ENCODE peak calls at places on chromosomes 6 and 20, in eight cellular contexts. One of them, this sample, is unnamed.
A peak's percentile ranks its signal among the peaks of the same experiment; 100 is the strongest.

GRCh38 chr6:99334526-99335127 is 14.8 kb downstream of the FAXC start:
- DNase-seq in NCI-H2227 treated with DMSO at 0.1 percent for 48 hours: peak; percentile 12
- DNase-seq in H7: peak; percentile 25
- DNase-seq in AG08395: peak; percentile 53
- DNase-seq in posterior vena cava: no peak
- DNase-seq in activated T-cell treated with anti-CD3 and anti-CD28 coated beads for 4 hours: no peak
- DNase-seq in stimulated activated CD8-positive, alpha-beta memory T cell treated with anti-CD3 and anti-CD28 coated beads, Interleukin-7, amount 100 ng/mL, for 24 hours: no peak
- DNase-seq in Caco-2: no peak
- DNase-seq in this sample: no peak

GRCh38 chr6:5124526-5124925 is 39.4 kb downstream of the PPP1R3G start:
- DNase-seq in posterior vena cava: no peak
- DNase-seq in Caco-2: no peak
- DNase-seq in H7: no peak
- DNase-seq in stimulated activated CD8-positive, alpha-beta memory T cell treated with anti-CD3 and anti-CD28 coated beads, Interleukin-7, amount 100 ng/mL, for 24 hours: no peak
- DNase-seq in NCI-H2227 treated with DMSO at 0.1 percent for 48 hours: no peak
- DNase-seq in AG08395: no peak
- DNase-seq in activated T-cell treated with anti-CD3 and anti-CD28 coated beads for 4 hours: no peak
- DNase-seq in this sample: no peak

GRCh38 chr6:14039038-14039437 is 78.5 kb upstream of the CD83 start:
- DNase-seq in NCI-H2227 treated with DMSO at 0.1 percent for 48 hours: no peak
- DNase-seq in posterior vena cava: no peak
- DNase-seq in activated T-cell treated with anti-CD3 and anti-CD28 coated beads for 4 hours: no peak
- DNase-seq in H7: no peak
- DNase-seq in stimulated activated CD8-positive, alpha-beta memory T cell treated with anti-CD3 and anti-CD28 coated beads, Interleukin-7, amount 100 ng/mL, for 24 hours: no peak
- DNase-seq in AG08395: no peak
- DNase-seq in Caco-2: no peak
- DNase-seq in this sample: no peak

GRCh38 chr20:64131406-64131805 is 24.0 kb upstream of the NPBWR2 start:
- DNase-seq in stimulated activated CD8-positive, alpha-beta memory T cell treated with anti-CD3 and anti-CD28 coated beads, Interleukin-7, amount 100 ng/mL, for 24 hours: no peak
- DNase-seq in H7: peak; percentile 62
- DNase-seq in Caco-2: peak; percentile 56
- DNase-seq in activated T-cell treated with anti-CD3 and anti-CD28 coated beads for 4 hours: no peak
- DNase-seq in AG08395: peak; percentile 53
- DNase-seq in NCI-H2227 treated with DMSO at 0.1 percent for 48 hours: no peak
- DNase-seq in posterior vena cava: peak; percentile 64
- DNase-seq in this sample: no peak

GRCh38 chr6:84460491-84460890 is 233.0 kb upstream of the CEP162 start:
- DNase-seq in stimulated activated CD8-positive, alpha-beta memory T cell treated with anti-CD3 and anti-CD28 coated beads, Interleukin-7, amount 100 ng/mL, for 24 hours: no peak
- DNase-seq in Caco-2: no peak
- DNase-seq in posterior vena cava: no peak
- DNase-seq in H7: no peak
- DNase-seq in AG08395: no peak
- DNase-seq in NCI-H2227 treated with DMSO at 0.1 percent for 48 hours: no peak
- DNase-seq in activated T-cell treated with anti-CD3 and anti-CD28 coated beads for 4 hours: no peak
- DNase-seq in this sample: no peak

GRCh38 chr6:33990061-33990541 is 155.8 kb downstream of the GRM4 start:
- DNase-seq in NCI-H2227 treated with DMSO at 0.1 percent for 48 hours: no peak
- DNase-seq in AG08395: no peak
- DNase-seq in H7: no peak
- DNase-seq in activated T-cell treated with anti-CD3 and anti-CD28 coated beads for 4 hours: no peak
- DNase-seq in Caco-2: no peak
- DNase-seq in posterior vena cava: peak; percentile 37
- DNase-seq in stimulated activated CD8-positive, alpha-beta memory T cell treated with anti-CD3 and anti-CD28 coated beads, Interleukin-7, amount 100 ng/mL, for 24 hours: no peak
- DNase-seq in this sample: peak; percentile 52

GRCh38 chr20:34768105-34768504 is 57.3 kb downstream of the NCOA6 start:
- DNase-seq in posterior vena cava: no peak
- DNase-seq in H7: no peak
- DNase-seq in AG08395: peak; percentile 52
- DNase-seq in stimulated activated CD8-positive, alpha-beta memory T cell treated with anti-CD3 and anti-CD28 coated beads, Interleukin-7, amount 100 ng/mL, for 24 hours: no peak
- DNase-seq in activated T-cell treated with anti-CD3 and anti-CD28 coated beads for 4 hours: no peak
- DNase-seq in NCI-H2227 treated with DMSO at 0.1 percent for 48 hours: no peak
- DNase-seq in Caco-2: no peak
- DNase-seq in this sample: no peak

GRCh38 chr20:32877507-32877906 is 18.8 kb downstream of the EFCAB8 start:
- DNase-seq in stimulated activated CD8-positive, alpha-beta memory T cell treated with anti-CD3 and anti-CD28 coated beads, Interleukin-7, amount 100 ng/mL, for 24 hours: no peak
- DNase-seq in activated T-cell treated with anti-CD3 and anti-CD28 coated beads for 4 hours: no peak
- DNase-seq in AG08395: no peak
- DNase-seq in Caco-2: no peak
- DNase-seq in posterior vena cava: no peak
- DNase-seq in H7: no peak
- DNase-seq in NCI-H2227 treated with DMSO at 0.1 percent for 48 hours: no peak
- DNase-seq in this sample: no peak

GRCh38 chr6:30913721-30914075 is 340 bp upstream of the VARS2 start:
- DNase-seq in activated T-cell treated with anti-CD3 and anti-CD28 coated beads for 4 hours: no peak
- DNase-seq in stimulated activated CD8-positive, alpha-beta memory T cell treated with anti-CD3 and anti-CD28 coated beads, Interleukin-7, amount 100 ng/mL, for 24 hours: no peak
- DNase-seq in AG08395: no peak
- DNase-seq in H7: no peak
- DNase-seq in NCI-H2227 treated with DMSO at 0.1 percent for 48 hours: no peak
- DNase-seq in Caco-2: no peak
- DNase-seq in posterior vena cava: no peak
- DNase-seq in this sample: no peak

GRCh38 chr6:165178056-165178455 is 131.3 kb downstream of the C6orf118 start:
- DNase-seq in activated T-cell treated with anti-CD3 and anti-CD28 coated beads for 4 hours: no peak
- DNase-seq in posterior vena cava: no peak
- DNase-seq in stimulated activated CD8-positive, alpha-beta memory T cell treated with anti-CD3 and anti-CD28 coated beads, Interleukin-7, amount 100 ng/mL, for 24 hours: no peak
- DNase-seq in H7: no peak
- DNase-seq in AG08395: peak; percentile 22
- DNase-seq in NCI-H2227 treated with DMSO at 0.1 percent for 48 hours: no peak
- DNase-seq in Caco-2: no peak
- DNase-seq in this sample: no peak

GRCh38 chr6:110633731-110634130 is 157.3 kb upstream of the SLC22A16 start:
- DNase-seq in posterior vena cava: no peak
- DNase-seq in activated T-cell treated with anti-CD3 and anti-CD28 coated beads for 4 hours: no peak
- DNase-seq in AG08395: no peak
- DNase-seq in H7: no peak
- DNase-seq in NCI-H2227 treated with DMSO at 0.1 percent for 48 hours: no peak
- DNase-seq in Caco-2: no peak
- DNase-seq in stimulated activated CD8-positive, alpha-beta memory T cell treated with anti-CD3 and anti-CD28 coated beads, Interleukin-7, amount 100 ng/mL, for 24 hours: no peak
- DNase-seq in this sample: no peak

GRCh38 chr6:154848580-154848979 is 115.4 kb downstream of the SCAF8 start:
- DNase-seq in posterior vena cava: no peak
- DNase-seq in activated T-cell treated with anti-CD3 and anti-CD28 coated beads for 4 hours: no peak
- DNase-seq in NCI-H2227 treated with DMSO at 0.1 percent for 48 hours: peak; percentile 28
- DNase-seq in Caco-2: no peak
- DNase-seq in AG08395: no peak
- DNase-seq in H7: no peak
- DNase-seq in stimulated activated CD8-positive, alpha-beta memory T cell treated with anti-CD3 and anti-CD28 coated beads, Interleukin-7, amount 100 ng/mL, for 24 hours: no peak
- DNase-seq in this sample: no peak

GRCh38 chr6:39166189-39166917 is 51.4 kb upstream of the SAYSD1 start:
- DNase-seq in AG08395: peak; percentile 77
- DNase-seq in H7: peak; percentile 93
- DNase-seq in activated T-cell treated with anti-CD3 and anti-CD28 coated beads for 4 hours: peak; percentile 81
- DNase-seq in NCI-H2227 treated with DMSO at 0.1 percent for 48 hours: peak; percentile 58
- DNase-seq in posterior vena cava: peak; percentile 94
- DNase-seq in Caco-2: peak; percentile 86
- DNase-seq in stimulated activated CD8-positive, alpha-beta memory T cell treated with anti-CD3 and anti-CD28 coated beads, Interleukin-7, amount 100 ng/mL, for 24 hours: peak; percentile 74
- DNase-seq in this sample: no peak

This sample was measured in coronary artery.